ENCODE peak calls at places on chromosomes 7 and 10, in five cellular contexts. Z, M, B, L and S are unnamed samples.

GRCh38 chr7:68031180-68031943 is 1034.7 kb downstream of the TYW1 start:
- DNase-seq in L (no peak), M (no peak), Z (no peak), B (no peak), S (no peak)

GRCh38 chr7:26187380-26188290 is 12.9 kb downstream of the HNRNPA2B1 start:
- DNase-seq in B (no peak), M (no peak), Z (no peak), L (no peak), S (no peak)

GRCh38 chr7:24475573-24475972 is 97.7 kb upstream of the PALS2 start:
- DNase-seq in Z (no peak), B (no peak), L (no peak), M (no peak), S (no peak)

GRCh38 chr10:7666253-7667023 is at the start of gene ITIH5:
- DNase-seq in L (no peak), B (no peak), M (no peak), Z (no peak), S (no peak)

GRCh38 chr7:40019558-40019957 is 69.5 kb downstream of the CDK13 start:
- DNase-seq in L (no peak), Z (no peak), M (no peak), B (no peak), S (no peak)

GRCh38 chr10:6563075-6563474 is 17.0 kb downstream of the PRKCQ start:
- DNase-seq in Z (no peak), L (no peak), B (no peak), M (no peak), S (no peak)

GRCh38 chr7:7414776-7415603 is 120.7 kb downstream of the COL28A1 start:
- DNase-seq in B (no peak), Z (no peak), M (no peak), L (no peak), S (no peak)

GRCh38 chr7:24829787-24830186 is 72.5 kb upstream of the GSDME start:
- DNase-seq in M (no peak), L (no peak), B (no peak), Z (no peak), S (no peak)

GRCh38 chr10:78424721-78425120 is 391.1 kb downstream of the RPS24 start:
- DNase-seq in Z (no peak), B (no peak), M (no peak), L (no peak), S (no peak)

GRCh38 chr10:72356987-72357386 is 2.3 kb upstream of the DNAJB12 start:
- DNase-seq in Z (no peak), L (no peak), B (no peak), M (no peak), S (no peak)

GRCh38 chr7:1459512-1459892 is 232 bp upstream of the MICALL2 start:
- DNase-seq in B (peak; percentile 98), M (peak; percentile 96), L (peak; percentile 94), Z (peak; percentile 98), S (peak; percentile 100)

GRCh38 chr10:18472977-18473376 is 178.4 kb downstream of the NSUN6 start:
- DNase-seq in M (no peak), Z (no peak), L (no peak), B (no peak), S (no peak)

GRCh38 chr7:143284591-143285453 is at the start of gene TMEM139:
- DNase-seq in Z (no peak), B (no peak), M (no peak), L (no peak), S (no peak)

GRCh38 chr7:87600130-87601124 is at the start of gene ABCB1:
- DNase-seq in M (peak; percentile 38), B (peak; percentile 39), Z (peak; percentile 2), L (peak; percentile 47), S (peak; percentile 28)

GRCh38 chr10:82267014-82267413 is 392.0 kb downstream of the NRG3 start:
- DNase-seq in Z (no peak), L (no peak), M (no peak), B (no peak), S (no peak)